ENCODE peak calls at places on chromosomes 7 and 10, in four cellular contexts. One of them, this sample, is unnamed.
A peak's percentile ranks its signal among the peaks of the same experiment; 100 is the strongest.

GRCh38 chr10:21681156-21681555 is 147.1 kb downstream of the MLLT10 start:
- DNase-seq in GM12865: no peak
- DNase-seq in endodermal cell: no peak
- DNase-seq in NCI-H446: no peak
- DNase-seq in this sample: no peak

GRCh38 chr7:82109288-82109687 is 334.3 kb downstream of the CACNA2D1 start:
- DNase-seq in GM12865: no peak
- DNase-seq in endodermal cell: no peak
- DNase-seq in NCI-H446: no peak
- DNase-seq in this sample: no peak

GRCh38 chr7:147547252-147547897 is 1043.2 kb upstream of the C7orf33 start:
- DNase-seq in GM12865: peak; percentile 16
- DNase-seq in endodermal cell: peak; percentile 86
- DNase-seq in NCI-H446: no peak
- DNase-seq in this sample: no peak

GRCh38 chr7:142537760-142538159 is 211.5 kb upstream of the PRSS1 start:
- DNase-seq in GM12865: no peak
- DNase-seq in endodermal cell: no peak
- DNase-seq in NCI-H446: no peak
- DNase-seq in this sample: no peak

GRCh38 chr7:6637544-6638229 is 569 bp downstream of the ZNF316 start:
- DNase-seq in GM12865: peak; percentile 82
- DNase-seq in endodermal cell: peak; percentile 78
- DNase-seq in NCI-H446: peak; percentile 32
- DNase-seq in this sample: peak; percentile 97

GRCh38 chr10:110918633-110919348 is at the start of gene BBIP1:
- DNase-seq in GM12865: peak; percentile 96
- DNase-seq in endodermal cell: no peak
- DNase-seq in NCI-H446: peak; percentile 97
- DNase-seq in this sample: peak; percentile 95

GRCh38 chr10:102352066-102352715 is 43.3 kb upstream of the NFKB2 start:
- DNase-seq in GM12865: peak; percentile 74
- DNase-seq in endodermal cell: peak; percentile 88
- DNase-seq in NCI-H446: peak; percentile 37
- DNase-seq in this sample: peak; percentile 72

GRCh38 chr10:33143160-33143728 is 185.2 kb upstream of the ITGB1 start:
- DNase-seq in GM12865: no peak
- DNase-seq in endodermal cell: no peak
- DNase-seq in NCI-H446: no peak
- DNase-seq in this sample: no peak

GRCh38 chr7:27374958-27375841 is 132.6 kb downstream of the EVX1 start:
- DNase-seq in GM12865: no peak
- DNase-seq in endodermal cell: peak; percentile 52
- DNase-seq in NCI-H446: no peak
- DNase-seq in this sample: no peak

GRCh38 chr10:70648427-70648826 is 23.9 kb upstream of the ADAMTS14 start:
- DNase-seq in GM12865: no peak
- DNase-seq in endodermal cell: no peak
- DNase-seq in NCI-H446: no peak
- DNase-seq in this sample: no peak

GRCh38 chr7:117279931-117280525 is 42.8 kb downstream of the WNT2 start:
- DNase-seq in GM12865: no peak
- DNase-seq in endodermal cell: no peak
- DNase-seq in NCI-H446: no peak
- DNase-seq in this sample: no peak

GRCh38 chr10:71393841-71394475 is 2.8 kb upstream of the CDH23 start:
- DNase-seq in GM12865: no peak
- DNase-seq in endodermal cell: peak; percentile 23
- DNase-seq in NCI-H446: no peak
- DNase-seq in this sample: no peak

GRCh38 chr7:103343332-103343731 is 1.2 kb downstream of the DNAJC2 start:
- DNase-seq in GM12865: peak; percentile 13
- DNase-seq in endodermal cell: no peak
- DNase-seq in NCI-H446: no peak
- DNase-seq in this sample: no peak

GRCh38 chr10:11176746-11177145 is 159.1 kb downstream of the CELF2 start:
- DNase-seq in GM12865: peak; percentile 79
- DNase-seq in endodermal cell: no peak
- DNase-seq in NCI-H446: no peak
- DNase-seq in this sample: no peak

This sample was measured in GM20000.